ENCODE peak calls at places on chromosomes 1 and 21, in five cellular contexts. A is adrenal gland, J is stomach, V is heart left ventricle, M is uterus. D is an unnamed sample.
A peak's percentile ranks its signal among the peaks of the same experiment; 100 is the strongest.

GRCh38 chr21:29121759-29122158 is 8.7 kb upstream of the MAP3K7CL start:
- DNase-seq in A (no peak), J (no peak), V (no peak), M (no peak), D (no peak)

GRCh38 chr21:32403201-32403701 is 9.3 kb upstream of the EVA1C start:
- DNase-seq in A (peak; percentile 81), J (peak; percentile 57), V (peak; percentile 63), M (peak; percentile 86), D (no peak)

GRCh38 chr21:43590220-43590619 is 69.1 kb downstream of the HSF2BP start:
- DNase-seq in A (no peak), J (no peak), V (no peak), M (no peak), D (no peak)

GRCh38 chr21:31566611-31567010 is 92.9 kb upstream of the SOD1 start:
- DNase-seq in A (no peak), J (no peak), V (no peak), M (no peak), D (no peak)

GRCh38 chr1:234135501-234135900 is 231.0 kb downstream of the SLC35F3 start:
- DNase-seq in A (no peak), J (no peak), V (no peak), M (no peak), D (no peak)

GRCh38 chr1:33482412-33482811 is 10.0 kb downstream of the ZSCAN20 start:
- DNase-seq in A (no peak), J (no peak), V (no peak), M (no peak), D (no peak)

GRCh38 chr1:72891976-72892375 is 609.6 kb upstream of the NEGR1 start:
- DNase-seq in A (no peak), J (no peak), V (no peak), M (no peak), D (no peak)

GRCh38 chr1:17834561-17835100 is 79.5 kb downstream of the ACTL8 start:
- DNase-seq in A (no peak), J (no peak), V (no peak), M (no peak), D (no peak)

GRCh38 chr1:151773698-151774097 is 10.4 kb upstream of the MRPL9 start:
- DNase-seq in A (no peak), J (no peak), V (no peak), M (no peak), D (no peak)

GRCh38 chr1:154407021-154407865 is 2.1 kb downstream of the IL6R start:
- DNase-seq in A (peak; percentile 61), J (peak; percentile 39), V (no peak), M (no peak), D (no peak)

GRCh38 chr1:46172321-46172720 is 2.6 kb upstream of the TSPAN1 start:
- DNase-seq in A (no peak), J (no peak), V (no peak), M (no peak), D (no peak)

GRCh38 chr21:29053656-29054055 is 19.8 kb downstream of the CCT8 start:
- DNase-seq in A (no peak), J (no peak), V (no peak), M (no peak), D (no peak)

GRCh38 chr1:184743062-184743756 is 11.4 kb downstream of the EDEM3 start:
- DNase-seq in A (no peak), J (no peak), V (no peak), M (no peak), D (no peak)

GRCh38 chr1:66984491-66984890 is 59.7 kb downstream of the MIER1 start:
- DNase-seq in A (no peak), J (no peak), V (no peak), M (no peak), D (no peak)

GRCh38 chr1:20936621-20937020 is 149.5 kb upstream of the HP1BP3 start:
- DNase-seq in A (no peak), J (no peak), V (no peak), M (no peak), D (no peak)

GRCh38 chr1:56844709-56845108 is 9.9 kb upstream of the C8A start:
- DNase-seq in A (no peak), J (no peak), V (no peak), M (no peak), D (no peak)

GRCh38 chr1:1621173-1621661 is 5.9 kb downstream of the MIB2 start:
- DNase-seq in A (no peak), J (no peak), V (no peak), M (no peak), D (no peak)

GRCh38 chr1:230891413-230891812 is 23.1 kb upstream of the C1orf198 start:
- DNase-seq in A (no peak), J (no peak), V (no peak), M (no peak), D (no peak)

GRCh38 chr1:223008808-223009207 is 134.2 kb downstream of the TLR5 start:
- DNase-seq in A (no peak), J (no peak), V (no peak), M (no peak), D (no peak)

GRCh38 chr1:155261401-155261887 is 716 bp downstream of the SCAMP3 start:
- DNase-seq in A (peak; percentile 81), J (no peak), V (no peak), M (no peak), D (no peak)

GRCh38 chr1:23407036-23407630 is 17.4 kb downstream of the TCEA3 start:
- DNase-seq in A (no peak), J (no peak), V (no peak), M (no peak), D (no peak)

GRCh38 chr1:184405743-184406142 is 18.9 kb downstream of the C1orf21 start:
- DNase-seq in A (no peak), J (no peak), V (no peak), M (no peak), D (no peak)

GRCh38 chr1:241837901-241838300 is 10.1 kb upstream of the EXO1 start:
- DNase-seq in A (no peak), J (no peak), V (no peak), M (no peak), D (no peak)

GRCh38 chr1:112513112-112513870 is 4.5 kb downstream of the WNT2B start:
- DNase-seq in A (no peak), J (peak; percentile 32), V (no peak), M (no peak), D (no peak)
- TF ChIP-seq POLR2A in A (no peak), J (no peak), V (no peak), M (no peak), D (no peak)

GRCh38 chr1:200666309-200666708 is 3.4 kb downstream of the DDX59 start:
- DNase-seq in A (no peak), J (no peak), V (no peak), M (no peak), D (no peak)
- H3K27ac ChIP-seq in A (no peak overlapping the region), J (no peak overlapping the region), V (peak overlapping the region; percentile 6), M (peak overlapping the region; percentile 33), D (no peak overlapping the region)

GRCh38 chr1:160169553-160170399 is 18.4 kb downstream of the ATP1A4 start:
- DNase-seq in A (peak; percentile 23), J (no peak), V (no peak), M (no peak), D (no peak)

GRCh38 chr1:160167580-160167979 is 16.2 kb downstream of the ATP1A4 start:
- DNase-seq in A (peak; percentile 21), J (no peak), V (no peak), M (no peak), D (no peak)

GRCh38 chr1:160168016-160168415 is 16.6 kb downstream of the ATP1A4 start:
- DNase-seq in A (peak; percentile 33), J (no peak), V (no peak), M (no peak), D (no peak)

GRCh38 chr1:160167056-160167455 is 15.7 kb downstream of the ATP1A4 start:
- DNase-seq in A (peak; percentile 46), J (no peak), V (no peak), M (no peak), D (no peak)

GRCh38 chr1:160168609-160169369 is 17.4 kb downstream of the ATP1A4 start:
- DNase-seq in A (peak; percentile 42), J (no peak), V (no peak), M (no peak), D (no peak)
- H3K4me1 ChIP-seq in A (no peaks in the 10 kb centered on the region), J (no peaks in the 10 kb centered on the region), V (no peaks in the 10 kb centered on the region), M (no peaks in the 10 kb centered on the region), D (no peaks in the 10 kb centered on the region)

GRCh38 chr1:100036718-100037664 is 67.2 kb downstream of the SLC35A3 start:
- DNase-seq in A (no peak), J (no peak), V (no peak), M (no peak), D (no peak)

GRCh38 chr1:100039571-100039970 is 69.8 kb downstream of the SLC35A3 start:
- DNase-seq in A (no peak), J (no peak), V (no peak), M (no peak), D (no peak)

GRCh38 chr1:100037665-100038400 is 68.0 kb downstream of the SLC35A3 start:
- DNase-seq in A (peak; percentile 94), J (peak; percentile 94), V (peak; percentile 93), M (peak; percentile 86), D (peak; percentile 76)

GRCh38 chr1:100035214-100035613 is 65.4 kb downstream of the SLC35A3 start:
- DNase-seq in A (no peak), J (no peak), V (no peak), M (no peak), D (no peak)

DNA sequence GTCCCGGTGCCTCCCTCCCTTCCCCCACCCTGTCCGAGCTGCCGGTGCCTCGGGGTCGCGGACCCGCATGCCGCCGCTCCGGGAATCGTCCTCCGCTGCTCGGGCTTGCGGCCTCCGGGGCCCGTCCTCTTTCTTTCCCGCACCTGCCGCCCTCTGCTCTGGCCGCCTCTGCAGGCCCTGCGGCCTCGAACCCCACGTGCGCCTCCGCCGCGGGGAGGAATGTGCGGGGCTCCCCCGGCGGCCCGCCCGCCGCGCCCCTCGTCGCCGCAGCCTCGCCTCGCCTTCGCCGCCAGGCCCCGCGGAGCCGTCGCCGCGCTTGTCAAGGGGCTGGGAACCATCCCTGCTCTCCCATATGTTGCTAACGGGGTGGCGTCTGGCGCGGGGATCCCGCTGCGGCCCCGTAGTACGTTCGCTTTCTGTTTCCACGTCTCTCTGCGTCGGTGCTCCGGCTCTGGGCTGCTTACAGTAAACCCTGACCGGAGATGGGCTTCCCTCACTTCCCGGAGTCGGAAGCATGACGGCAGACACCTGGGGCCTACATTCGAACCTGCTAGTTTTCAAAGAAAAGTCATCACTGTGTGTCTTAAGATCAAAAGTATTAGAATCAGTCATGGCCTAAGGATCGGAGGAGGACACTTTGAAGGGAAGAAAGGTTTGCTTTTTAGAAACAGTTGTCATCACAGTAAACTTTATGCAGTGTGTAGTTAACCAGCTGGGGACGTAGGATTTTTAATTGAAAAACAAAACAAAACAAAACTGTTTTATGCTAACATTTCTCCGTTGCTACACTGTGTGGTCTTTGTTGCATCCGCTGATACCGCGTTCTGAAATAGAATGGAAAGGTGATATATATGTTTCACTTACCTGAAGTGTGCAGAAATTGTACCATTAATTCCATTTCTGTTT is 68.9 kb downstream of the SLC35A3 start:
- DNase-seq in A (peak; percentile 89), J (peak; percentile 75), V (peak; percentile 60), M (peak; percentile 66), D (peak; percentile 36)
- TF ChIP-seq POLR2A in A (peak; percentile 65), J (no peak), V (no peak), M (no peak), D (no peak)

DNA sequence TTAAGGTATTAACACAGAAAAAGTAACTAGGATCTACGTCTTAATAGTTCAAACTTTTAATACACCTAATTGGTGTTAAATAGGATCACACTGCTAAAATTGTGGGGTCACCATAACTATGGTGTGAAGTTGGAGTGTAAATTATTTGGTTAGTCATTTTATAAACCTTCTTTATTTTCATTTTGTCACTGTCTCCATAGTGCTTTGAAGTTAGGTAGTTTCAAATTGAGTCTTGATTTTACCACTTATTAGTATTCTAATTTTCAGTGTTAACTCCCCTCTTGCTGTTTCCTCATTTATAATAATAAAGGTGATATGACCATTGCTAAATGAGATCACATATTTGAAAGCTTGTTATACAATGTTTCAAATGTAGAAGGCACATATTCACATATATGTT is 738.1 kb upstream of the CHRM3 start:
- DNase-seq in A (no peak), J (no peak), V (no peak), M (no peak), D (no peak)
- H3K27ac ChIP-seq in A (no peak overlapping the region), J (no peak overlapping the region), V (no peak overlapping the region), M (no peak overlapping the region), D (no peak overlapping the region)

D was measured in tibial nerve.